ENCODE peak calls at places on chromosome 15, in five cellular contexts. H is vagina; V is WERI-Rb-1; G is uterus; I is CD8-positive, alpha-beta T cell. S is an unnamed sample.

GRCh38 chr15:70956196-70956595 is 63.6 kb downstream of the LRRC49 start:
- DNase-seq in G (no peak), V (no peak), H (no peak), I (no peak), S (no peak)

GRCh38 chr15:39592500-39592899 is 11.6 kb downstream of the THBS1 start:
- DNase-seq in I (no peak), H (no peak), G (no peak), V (no peak), S (no peak)

GRCh38 chr15:78872972-78873795 is 494 bp downstream of the MORF4L1 start:
- DNase-seq in I (peak; percentile 73), G (peak; percentile 70), V (peak; percentile 93), H (no peak), S (peak; percentile 86)

GRCh38 chr15:93989611-93990010 is 241.8 kb upstream of the MCTP2 start:
- DNase-seq in V (no peak), H (no peak), I (no peak), G (no peak), S (no peak)

GRCh38 chr15:40763801-40764765 is at the start of gene GCHFR:
- DNase-seq in G (peak; percentile 78), V (peak; percentile 87), I (peak; percentile 23), H (no peak), S (peak; percentile 89)

GRCh38 chr15:34721802-34722795 is 32.7 kb downstream of the GJD2 start:
- DNase-seq in I (no peak), G (peak; percentile 13), H (no peak), V (peak; percentile 92), S (no peak)

GRCh38 chr15:31265090-31265870 is 61.4 kb upstream of the KLF13 start:
- DNase-seq in I (no peak), G (peak; percentile 8), V (no peak), H (peak; percentile 25), S (no peak)

GRCh38 chr15:64877435-64877834 is 34.3 kb upstream of the ANKDD1A start:
- DNase-seq in I (no peak), H (no peak), G (peak; percentile 65), V (no peak), S (no peak)

GRCh38 chr15:53160092-53160704 is 370.1 kb upstream of the ONECUT1 start:
- DNase-seq in H (no peak), V (no peak), I (no peak), G (no peak), S (no peak)

GRCh38 chr15:73982251-73982962 is 9.7 kb downstream of the STOML1 start:
- DNase-seq in G (peak; percentile 80), H (no peak), I (no peak), V (no peak), S (no peak)

GRCh38 chr15:34049096-34049495 is 10.1 kb upstream of the AVEN start:
- DNase-seq in I (no peak), V (no peak), G (no peak), H (no peak), S (no peak)

GRCh38 chr15:58056015-58056414 is 9.5 kb downstream of the ALDH1A2 start:
- DNase-seq in H (no peak), I (no peak), V (no peak), G (no peak), S (no peak)
- TF ChIP-seq CTCF in H (no peak), I (no peak), V (no peak), G (no peak), S (no peak)

DNA sequence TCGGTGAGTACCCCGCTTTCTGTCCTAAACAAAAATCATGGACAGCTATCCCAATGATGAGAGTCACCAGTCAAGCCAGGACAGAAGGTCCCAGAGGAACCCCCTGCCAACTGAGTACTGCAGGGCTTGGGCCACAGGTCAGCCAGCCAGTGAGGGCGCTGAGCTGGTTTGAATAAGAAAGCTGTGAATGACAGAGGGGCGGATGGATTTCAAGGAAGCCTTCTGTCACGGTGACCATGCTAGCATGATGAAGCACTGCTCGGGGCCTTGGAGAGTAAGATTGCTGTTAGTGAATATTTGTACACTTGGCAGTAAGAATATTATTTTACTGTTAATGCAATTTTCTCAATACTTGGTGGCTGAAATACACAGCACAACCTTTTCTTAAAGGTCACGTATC is 734.0 kb upstream of the NR2F2 start:
- DNase-seq in V (peak; percentile 15), H (no peak), I (no peak), G (no peak), S (no peak)
- TF ChIP-seq CTCF in V (no peak), H (no peak), I (no peak), G (no peak), S (no peak)

GRCh38 chr15:99384992-99385669 is 133.8 kb downstream of the LRRC28 start:
- DNase-seq in I (no peak), H (no peak), V (no peak), G (no peak), S (no peak)

GRCh38 chr15:99386429-99386828 is 135.1 kb downstream of the LRRC28 start:
- DNase-seq in H (no peak), G (no peak), I (no peak), V (no peak), S (no peak)

GRCh38 chr15:99387769-99388168 is 136.5 kb downstream of the LRRC28 start:
- DNase-seq in G (no peak), I (no peak), V (no peak), H (no peak), S (no peak)

GRCh38 chr15:99390667-99391066 is 139.4 kb downstream of the LRRC28 start:
- DNase-seq in H (no peak), I (no peak), G (no peak), V (no peak), S (no peak)

DNA sequence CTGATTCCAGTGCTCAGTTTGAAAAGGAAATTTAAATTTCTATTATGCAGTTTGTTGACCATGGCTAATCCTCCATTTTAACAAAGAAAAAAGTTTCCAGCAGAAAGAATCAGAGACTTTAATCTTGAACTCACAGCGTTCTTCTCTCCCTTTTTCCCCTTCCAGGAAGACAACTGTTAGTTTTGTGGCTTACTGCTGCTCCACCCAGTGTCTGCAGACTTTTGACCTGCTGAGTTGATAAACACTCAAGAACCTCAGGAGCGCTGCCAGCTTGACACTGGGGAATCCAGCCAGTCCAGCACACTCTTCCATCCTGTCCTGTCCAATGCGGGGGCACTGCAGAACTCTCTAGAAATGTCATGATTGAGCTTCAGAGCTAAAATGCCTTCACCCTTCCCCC is 134.6 kb downstream of the LRRC28 start:
- DNase-seq in H (no peak), G (peak; percentile 77), V (no peak), I (no peak), S (no peak)
- TF ChIP-seq CTCF in H (no peak), G (no peak), V (no peak), I (no peak), S (no peak)

GRCh38 chr15:47500823-47501222 is 216.5 kb upstream of the SEMA6D start:
- DNase-seq in H (no peak), I (no peak), V (no peak), G (no peak), S (no peak)

GRCh38 chr15:47496343-47497185 is 220.7 kb upstream of the SEMA6D start:
- DNase-seq in G (no peak), I (no peak), V (no peak), H (no peak), S (no peak)
- TF ChIP-seq CTCF in G (no peak), I (no peak), V (no peak), H (no peak), S (no peak)

DNA sequence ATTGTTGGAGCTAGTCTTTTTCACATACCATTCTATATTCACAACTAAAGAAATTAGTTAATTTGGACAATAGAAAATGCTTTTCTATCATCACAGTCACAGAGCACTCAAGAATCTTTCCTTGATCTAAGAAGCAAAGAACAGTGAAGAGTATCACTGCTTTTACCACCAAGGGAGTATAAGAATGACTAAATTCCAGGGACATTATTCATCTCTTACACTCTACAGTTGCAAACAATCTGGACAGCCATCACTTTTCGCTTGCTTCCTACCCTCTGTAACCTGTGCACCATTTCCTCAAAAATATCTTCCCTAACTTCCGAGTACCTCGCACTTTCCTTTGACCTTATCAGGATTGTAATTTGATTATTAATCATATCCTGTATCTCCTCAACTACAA is 359.5 kb upstream of the TMCO5A start:
- DNase-seq in I (no peak), G (no peak), V (no peak), H (no peak), S (no peak)
- TF ChIP-seq CTCF in I (no peak), G (no peak), V (no peak), H (no peak), S (no peak)

GRCh38 chr15:76056931-76057330 is 2.9 kb upstream of the TMEM266 start:
- DNase-seq in V (no peak), I (no peak), G (no peak), H (no peak), S (peak; percentile 56)

GRCh38 chr15:76057332-76058000 is 2.3 kb upstream of the TMEM266 start:
- DNase-seq in V (peak; percentile 6), I (no peak), G (no peak), H (no peak), S (peak; percentile 62)

GRCh38 chr15:76059320-76060097 is at the start of gene TMEM266:
- DNase-seq in V (peak; percentile 62), G (no peak), H (no peak), I (no peak), S (peak; percentile 88)

GRCh38 chr15:76060098-76060989 is 559 bp downstream of the TMEM266 start:
- DNase-seq in H (no peak), I (no peak), G (no peak), V (no peak), S (peak; percentile 35)

DNA sequence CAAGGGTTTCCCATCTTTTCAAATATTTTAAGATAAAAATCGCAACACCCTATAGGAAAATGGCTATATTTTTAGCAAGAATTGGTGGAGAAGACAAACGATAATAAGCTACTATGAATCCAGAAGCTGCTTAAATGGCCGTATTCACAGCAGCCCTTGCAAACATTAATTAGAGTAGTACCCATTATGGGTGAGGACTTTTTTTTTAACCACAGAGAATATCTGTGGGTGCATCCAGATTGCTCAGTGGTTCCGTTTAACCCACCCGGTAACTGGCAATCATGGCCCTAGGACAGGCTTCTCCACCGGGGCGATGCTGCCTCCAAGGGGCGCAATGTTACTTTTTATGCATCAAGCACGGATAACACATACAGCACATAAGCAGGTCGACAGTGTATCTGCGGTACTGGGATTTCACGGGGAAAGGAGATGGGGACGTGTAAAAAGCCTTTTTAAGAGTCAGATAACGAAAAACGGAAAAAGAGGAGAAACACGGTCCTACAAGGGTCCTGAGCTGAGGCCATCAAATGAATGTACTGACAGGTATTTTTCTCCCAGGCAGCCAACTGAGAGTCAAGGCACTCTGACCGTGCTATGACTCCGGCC is 968 bp upstream of the TMEM266 start:
- DNase-seq in I (no peak), G (no peak), V (peak; percentile 72), H (no peak), S (peak; percentile 55)
- TF ChIP-seq CTCF in I (no peak), G (no peak), V (peak; percentile 61), H (no peak), S (peak; percentile 15)

GRCh38 chr15:83835384-83836010 is 181.6 kb downstream of the ADAMTSL3 start:
- DNase-seq in V (no peak), H (no peak), I (no peak), G (no peak), S (no peak)

GRCh38 chr15:83842281-83842680 is 188.4 kb downstream of the ADAMTSL3 start:
- DNase-seq in G (no peak), H (no peak), V (no peak), I (no peak), S (no peak)

GRCh38 chr15:83833569-83833968 is 179.6 kb downstream of the ADAMTSL3 start:
- DNase-seq in I (no peak), H (no peak), G (no peak), V (no peak), S (no peak)

GRCh38 chr15:83838763-83839162 is 184.8 kb downstream of the ADAMTSL3 start:
- DNase-seq in I (no peak), H (no peak), G (no peak), V (no peak), S (no peak)

GRCh38 chr15:83837946-83838571 is 184.1 kb downstream of the ADAMTSL3 start:
- DNase-seq in V (peak; percentile 26), I (no peak), H (no peak), G (no peak), S (peak; percentile 28)
- TF ChIP-seq CTCF in V (peak; percentile 48), I (no peak), H (no peak), G (no peak), S (peak; percentile 23)

S was measured in GM20000.